ENCODE peak calls at places on chromosome 11, in nine cellular contexts. One of them, this sample, is unnamed.

GRCh38 chr11:43933608-43934358 is 8.7 kb upstream of the C11orf96 start:
- DNase-seq in activated CD4-positive, CD25-positive, alpha-beta regulatory T cell treated with anti-CD3 and anti-CD28 coated beads, Interleukin-2, amount 50 U/mL, for 72 hours: no peak
- DNase-seq in lung: no peak
- DNase-seq in BE2C: peak; percentile 28
- DNase-seq in NCI-H1105 treated with DMSO at 0.1 percent for 48 hours: no peak
- DNase-seq in naive thymus-derived CD4-positive, alpha-beta T cell: no peak
- DNase-seq in astrocyte of the spinal cord: peak; percentile 55
- DNase-seq in NCI-H510A treated with DMSO at 0.1 percent for 48 hours: no peak
- DNase-seq in cardiac muscle cell: no peak
- DNase-seq in this sample: peak; percentile 66

GRCh38 chr11:85809191-85809590 is 1.8 kb downstream of the SYTL2 start:
- DNase-seq in activated CD4-positive, CD25-positive, alpha-beta regulatory T cell treated with anti-CD3 and anti-CD28 coated beads, Interleukin-2, amount 50 U/mL, for 72 hours: no peak
- DNase-seq in lung: no peak
- DNase-seq in BE2C: no peak
- DNase-seq in NCI-H1105 treated with DMSO at 0.1 percent for 48 hours: no peak
- DNase-seq in naive thymus-derived CD4-positive, alpha-beta T cell: peak; percentile 56
- DNase-seq in astrocyte of the spinal cord: no peak
- DNase-seq in NCI-H510A treated with DMSO at 0.1 percent for 48 hours: no peak
- DNase-seq in cardiac muscle cell: no peak
- DNase-seq in this sample: no peak

GRCh38 chr11:103222801-103223200 is 113.6 kb downstream of the DYNC2H1 start:
- DNase-seq in activated CD4-positive, CD25-positive, alpha-beta regulatory T cell treated with anti-CD3 and anti-CD28 coated beads, Interleukin-2, amount 50 U/mL, for 72 hours: no peak
- DNase-seq in lung: no peak
- DNase-seq in BE2C: no peak
- DNase-seq in NCI-H1105 treated with DMSO at 0.1 percent for 48 hours: no peak
- DNase-seq in naive thymus-derived CD4-positive, alpha-beta T cell: no peak
- DNase-seq in astrocyte of the spinal cord: peak; percentile 20
- DNase-seq in NCI-H510A treated with DMSO at 0.1 percent for 48 hours: no peak
- DNase-seq in cardiac muscle cell: no peak
- DNase-seq in this sample: no peak

GRCh38 chr11:26583550-26583949 is 11.5 kb upstream of the MUC15 start:
- DNase-seq in activated CD4-positive, CD25-positive, alpha-beta regulatory T cell treated with anti-CD3 and anti-CD28 coated beads, Interleukin-2, amount 50 U/mL, for 72 hours: no peak
- DNase-seq in lung: peak; percentile 75
- DNase-seq in BE2C: no peak
- DNase-seq in NCI-H1105 treated with DMSO at 0.1 percent for 48 hours: peak; percentile 33
- DNase-seq in naive thymus-derived CD4-positive, alpha-beta T cell: no peak
- DNase-seq in astrocyte of the spinal cord: peak; percentile 5
- DNase-seq in NCI-H510A treated with DMSO at 0.1 percent for 48 hours: peak; percentile 24
- DNase-seq in cardiac muscle cell: peak; percentile 2
- DNase-seq in this sample: no peak

GRCh38 chr11:17351510-17352176 is at the start of gene NCR3LG1:
- DNase-seq in activated CD4-positive, CD25-positive, alpha-beta regulatory T cell treated with anti-CD3 and anti-CD28 coated beads, Interleukin-2, amount 50 U/mL, for 72 hours: peak; percentile 45
- DNase-seq in lung: peak; percentile 56
- DNase-seq in BE2C: peak; percentile 22
- DNase-seq in NCI-H1105 treated with DMSO at 0.1 percent for 48 hours: peak; percentile 38
- DNase-seq in naive thymus-derived CD4-positive, alpha-beta T cell: peak; percentile 52
- DNase-seq in astrocyte of the spinal cord: peak; percentile 67
- DNase-seq in NCI-H510A treated with DMSO at 0.1 percent for 48 hours: peak; percentile 18
- DNase-seq in cardiac muscle cell: peak; percentile 42
- DNase-seq in this sample: peak; percentile 87

GRCh38 chr11:3044004-3044403 is 13.2 kb downstream of the CARS1 start:
- DNase-seq in activated CD4-positive, CD25-positive, alpha-beta regulatory T cell treated with anti-CD3 and anti-CD28 coated beads, Interleukin-2, amount 50 U/mL, for 72 hours: no peak
- DNase-seq in lung: no peak
- DNase-seq in BE2C: no peak
- DNase-seq in NCI-H1105 treated with DMSO at 0.1 percent for 48 hours: no peak
- DNase-seq in naive thymus-derived CD4-positive, alpha-beta T cell: no peak
- DNase-seq in astrocyte of the spinal cord: no peak
- DNase-seq in NCI-H510A treated with DMSO at 0.1 percent for 48 hours: no peak
- DNase-seq in cardiac muscle cell: no peak
- DNase-seq in this sample: peak; percentile 63

GRCh38 chr11:91394718-91395414 is 829.8 kb upstream of the FAT3 start:
- DNase-seq in activated CD4-positive, CD25-positive, alpha-beta regulatory T cell treated with anti-CD3 and anti-CD28 coated beads, Interleukin-2, amount 50 U/mL, for 72 hours: no peak
- DNase-seq in lung: no peak
- DNase-seq in BE2C: peak; percentile 45
- DNase-seq in NCI-H1105 treated with DMSO at 0.1 percent for 48 hours: peak; percentile 79
- DNase-seq in naive thymus-derived CD4-positive, alpha-beta T cell: no peak
- DNase-seq in astrocyte of the spinal cord: peak; percentile 0
- DNase-seq in NCI-H510A treated with DMSO at 0.1 percent for 48 hours: peak; percentile 62
- DNase-seq in cardiac muscle cell: no peak
- DNase-seq in this sample: no peak

GRCh38 chr11:2375964-2376551 is 1.1 kb upstream of the CD81 start:
- DNase-seq in activated CD4-positive, CD25-positive, alpha-beta regulatory T cell treated with anti-CD3 and anti-CD28 coated beads, Interleukin-2, amount 50 U/mL, for 72 hours: no peak
- DNase-seq in lung: no peak
- DNase-seq in BE2C: no peak
- DNase-seq in NCI-H1105 treated with DMSO at 0.1 percent for 48 hours: no peak
- DNase-seq in naive thymus-derived CD4-positive, alpha-beta T cell: no peak
- DNase-seq in astrocyte of the spinal cord: no peak
- DNase-seq in NCI-H510A treated with DMSO at 0.1 percent for 48 hours: no peak
- DNase-seq in cardiac muscle cell: no peak
- DNase-seq in this sample: no peak

GRCh38 chr11:75233688-75234295 is 6.8 kb upstream of the TPBGL start:
- DNase-seq in activated CD4-positive, CD25-positive, alpha-beta regulatory T cell treated with anti-CD3 and anti-CD28 coated beads, Interleukin-2, amount 50 U/mL, for 72 hours: no peak
- DNase-seq in lung: no peak
- DNase-seq in BE2C: no peak
- DNase-seq in NCI-H1105 treated with DMSO at 0.1 percent for 48 hours: no peak
- DNase-seq in naive thymus-derived CD4-positive, alpha-beta T cell: no peak
- DNase-seq in astrocyte of the spinal cord: peak; percentile 47
- DNase-seq in NCI-H510A treated with DMSO at 0.1 percent for 48 hours: no peak
- DNase-seq in cardiac muscle cell: peak; percentile 90
- DNase-seq in this sample: peak; percentile 67

GRCh38 chr11:119788911-119789560 is 60.0 kb upstream of the NECTIN1 start:
- DNase-seq in activated CD4-positive, CD25-positive, alpha-beta regulatory T cell treated with anti-CD3 and anti-CD28 coated beads, Interleukin-2, amount 50 U/mL, for 72 hours: no peak
- DNase-seq in lung: no peak
- DNase-seq in BE2C: peak; percentile 92
- DNase-seq in NCI-H1105 treated with DMSO at 0.1 percent for 48 hours: no peak
- DNase-seq in naive thymus-derived CD4-positive, alpha-beta T cell: no peak
- DNase-seq in astrocyte of the spinal cord: no peak
- DNase-seq in NCI-H510A treated with DMSO at 0.1 percent for 48 hours: no peak
- DNase-seq in cardiac muscle cell: no peak
- DNase-seq in this sample: no peak

GRCh38 chr11:23674866-23675265 is 814.6 kb upstream of the CCDC179 start:
- DNase-seq in activated CD4-positive, CD25-positive, alpha-beta regulatory T cell treated with anti-CD3 and anti-CD28 coated beads, Interleukin-2, amount 50 U/mL, for 72 hours: no peak
- DNase-seq in lung: no peak
- DNase-seq in BE2C: no peak
- DNase-seq in NCI-H1105 treated with DMSO at 0.1 percent for 48 hours: no peak
- DNase-seq in naive thymus-derived CD4-positive, alpha-beta T cell: no peak
- DNase-seq in astrocyte of the spinal cord: no peak
- DNase-seq in NCI-H510A treated with DMSO at 0.1 percent for 48 hours: no peak
- DNase-seq in cardiac muscle cell: no peak
- DNase-seq in this sample: no peak

GRCh38 chr11:69113646-69114340 is 41.9 kb upstream of the SMIM38 start:
- DNase-seq in activated CD4-positive, CD25-positive, alpha-beta regulatory T cell treated with anti-CD3 and anti-CD28 coated beads, Interleukin-2, amount 50 U/mL, for 72 hours: no peak
- DNase-seq in lung: no peak
- DNase-seq in BE2C: no peak
- DNase-seq in NCI-H1105 treated with DMSO at 0.1 percent for 48 hours: no peak
- DNase-seq in naive thymus-derived CD4-positive, alpha-beta T cell: no peak
- DNase-seq in astrocyte of the spinal cord: no peak
- DNase-seq in NCI-H510A treated with DMSO at 0.1 percent for 48 hours: no peak
- DNase-seq in cardiac muscle cell: no peak
- DNase-seq in this sample: no peak

GRCh38 chr11:93229876-93230275 is 32.1 kb upstream of the SLC36A4 start:
- DNase-seq in activated CD4-positive, CD25-positive, alpha-beta regulatory T cell treated with anti-CD3 and anti-CD28 coated beads, Interleukin-2, amount 50 U/mL, for 72 hours: no peak
- DNase-seq in lung: no peak
- DNase-seq in BE2C: no peak
- DNase-seq in NCI-H1105 treated with DMSO at 0.1 percent for 48 hours: no peak
- DNase-seq in naive thymus-derived CD4-positive, alpha-beta T cell: no peak
- DNase-seq in astrocyte of the spinal cord: no peak
- DNase-seq in NCI-H510A treated with DMSO at 0.1 percent for 48 hours: no peak
- DNase-seq in cardiac muscle cell: no peak
- DNase-seq in this sample: no peak

GRCh38 chr11:16678466-16679116 is 59.9 kb upstream of the C11orf58 start:
- DNase-seq in activated CD4-positive, CD25-positive, alpha-beta regulatory T cell treated with anti-CD3 and anti-CD28 coated beads, Interleukin-2, amount 50 U/mL, for 72 hours: no peak
- DNase-seq in lung: no peak
- DNase-seq in BE2C: no peak
- DNase-seq in NCI-H1105 treated with DMSO at 0.1 percent for 48 hours: no peak
- DNase-seq in naive thymus-derived CD4-positive, alpha-beta T cell: no peak
- DNase-seq in astrocyte of the spinal cord: no peak
- DNase-seq in NCI-H510A treated with DMSO at 0.1 percent for 48 hours: no peak
- DNase-seq in cardiac muscle cell: no peak
- DNase-seq in this sample: no peak

GRCh38 chr11:8832571-8833260 is 78.3 kb upstream of the AKIP1 start:
- DNase-seq in activated CD4-positive, CD25-positive, alpha-beta regulatory T cell treated with anti-CD3 and anti-CD28 coated beads, Interleukin-2, amount 50 U/mL, for 72 hours: no peak
- DNase-seq in lung: peak; percentile 69
- DNase-seq in BE2C: peak; percentile 41
- DNase-seq in NCI-H1105 treated with DMSO at 0.1 percent for 48 hours: no peak
- DNase-seq in naive thymus-derived CD4-positive, alpha-beta T cell: no peak
- DNase-seq in astrocyte of the spinal cord: peak; percentile 77
- DNase-seq in NCI-H510A treated with DMSO at 0.1 percent for 48 hours: peak; percentile 29
- DNase-seq in cardiac muscle cell: no peak
- DNase-seq in this sample: peak; percentile 91

GRCh38 chr11:72569966-72570892 is 104.0 kb downstream of the PDE2A start:
- DNase-seq in activated CD4-positive, CD25-positive, alpha-beta regulatory T cell treated with anti-CD3 and anti-CD28 coated beads, Interleukin-2, amount 50 U/mL, for 72 hours: no peak
- DNase-seq in lung: no peak
- DNase-seq in BE2C: no peak
- DNase-seq in NCI-H1105 treated with DMSO at 0.1 percent for 48 hours: no peak
- DNase-seq in naive thymus-derived CD4-positive, alpha-beta T cell: no peak
- DNase-seq in astrocyte of the spinal cord: peak; percentile 63
- DNase-seq in NCI-H510A treated with DMSO at 0.1 percent for 48 hours: no peak
- DNase-seq in cardiac muscle cell: no peak
- DNase-seq in this sample: peak; percentile 43

GRCh38 chr11:110158317-110159200 is 65.4 kb downstream of the ZC3H12C start:
- DNase-seq in activated CD4-positive, CD25-positive, alpha-beta regulatory T cell treated with anti-CD3 and anti-CD28 coated beads, Interleukin-2, amount 50 U/mL, for 72 hours: no peak
- DNase-seq in lung: no peak
- DNase-seq in BE2C: no peak
- DNase-seq in NCI-H1105 treated with DMSO at 0.1 percent for 48 hours: no peak
- DNase-seq in naive thymus-derived CD4-positive, alpha-beta T cell: no peak
- DNase-seq in astrocyte of the spinal cord: no peak
- DNase-seq in NCI-H510A treated with DMSO at 0.1 percent for 48 hours: no peak
- DNase-seq in cardiac muscle cell: no peak
- DNase-seq in this sample: no peak

GRCh38 chr11:1084561-1085439 is 10.1 kb downstream of the MUC2 start:
- DNase-seq in activated CD4-positive, CD25-positive, alpha-beta regulatory T cell treated with anti-CD3 and anti-CD28 coated beads, Interleukin-2, amount 50 U/mL, for 72 hours: peak; percentile 28
- DNase-seq in lung: no peak
- DNase-seq in BE2C: no peak
- DNase-seq in NCI-H1105 treated with DMSO at 0.1 percent for 48 hours: no peak
- DNase-seq in naive thymus-derived CD4-positive, alpha-beta T cell: no peak
- DNase-seq in astrocyte of the spinal cord: no peak
- DNase-seq in NCI-H510A treated with DMSO at 0.1 percent for 48 hours: no peak
- DNase-seq in cardiac muscle cell: no peak
- DNase-seq in this sample: no peak

GRCh38 chr11:2589538-2589934 is 110.3 kb downstream of the KCNQ1OT1 start:
- DNase-seq in activated CD4-positive, CD25-positive, alpha-beta regulatory T cell treated with anti-CD3 and anti-CD28 coated beads, Interleukin-2, amount 50 U/mL, for 72 hours: peak; percentile 24
- DNase-seq in lung: no peak
- DNase-seq in BE2C: peak; percentile 1
- DNase-seq in NCI-H1105 treated with DMSO at 0.1 percent for 48 hours: no peak
- DNase-seq in naive thymus-derived CD4-positive, alpha-beta T cell: no peak
- DNase-seq in astrocyte of the spinal cord: no peak
- DNase-seq in NCI-H510A treated with DMSO at 0.1 percent for 48 hours: no peak
- DNase-seq in cardiac muscle cell: no peak
- DNase-seq in this sample: no peak

GRCh38 chr11:126007263-126007662 is 55.4 kb downstream of the CDON start:
- DNase-seq in activated CD4-positive, CD25-positive, alpha-beta regulatory T cell treated with anti-CD3 and anti-CD28 coated beads, Interleukin-2, amount 50 U/mL, for 72 hours: no peak
- DNase-seq in lung: no peak
- DNase-seq in BE2C: peak; percentile 50
- DNase-seq in NCI-H1105 treated with DMSO at 0.1 percent for 48 hours: no peak
- DNase-seq in naive thymus-derived CD4-positive, alpha-beta T cell: no peak
- DNase-seq in astrocyte of the spinal cord: peak; percentile 43
- DNase-seq in NCI-H510A treated with DMSO at 0.1 percent for 48 hours: no peak
- DNase-seq in cardiac muscle cell: no peak
- DNase-seq in this sample: peak; percentile 57

GRCh38 chr11:67438121-67438902 is 830 bp upstream of the PTPRCAP start:
- DNase-seq in activated CD4-positive, CD25-positive, alpha-beta regulatory T cell treated with anti-CD3 and anti-CD28 coated beads, Interleukin-2, amount 50 U/mL, for 72 hours: peak; percentile 78
- DNase-seq in lung: no peak
- DNase-seq in BE2C: no peak
- DNase-seq in NCI-H1105 treated with DMSO at 0.1 percent for 48 hours: no peak
- DNase-seq in naive thymus-derived CD4-positive, alpha-beta T cell: peak; percentile 68
- DNase-seq in astrocyte of the spinal cord: no peak
- DNase-seq in NCI-H510A treated with DMSO at 0.1 percent for 48 hours: no peak
- DNase-seq in cardiac muscle cell: no peak
- DNase-seq in this sample: no peak

GRCh38 chr11:109026891-109027489 is 362.1 kb downstream of the DDX10 start:
- DNase-seq in activated CD4-positive, CD25-positive, alpha-beta regulatory T cell treated with anti-CD3 and anti-CD28 coated beads, Interleukin-2, amount 50 U/mL, for 72 hours: no peak
- DNase-seq in lung: no peak
- DNase-seq in BE2C: no peak
- DNase-seq in NCI-H1105 treated with DMSO at 0.1 percent for 48 hours: no peak
- DNase-seq in naive thymus-derived CD4-positive, alpha-beta T cell: no peak
- DNase-seq in astrocyte of the spinal cord: peak; percentile 31
- DNase-seq in NCI-H510A treated with DMSO at 0.1 percent for 48 hours: no peak
- DNase-seq in cardiac muscle cell: no peak
- DNase-seq in this sample: peak; percentile 32

GRCh38 chr11:88012456-88012855 is 162.8 kb downstream of the RAB38 start:
- DNase-seq in activated CD4-positive, CD25-positive, alpha-beta regulatory T cell treated with anti-CD3 and anti-CD28 coated beads, Interleukin-2, amount 50 U/mL, for 72 hours: no peak
- DNase-seq in lung: no peak
- DNase-seq in BE2C: no peak
- DNase-seq in NCI-H1105 treated with DMSO at 0.1 percent for 48 hours: peak; percentile 72
- DNase-seq in naive thymus-derived CD4-positive, alpha-beta T cell: no peak
- DNase-seq in astrocyte of the spinal cord: no peak
- DNase-seq in NCI-H510A treated with DMSO at 0.1 percent for 48 hours: no peak
- DNase-seq in cardiac muscle cell: no peak
- DNase-seq in this sample: no peak

GRCh38 chr11:27754035-27755017 is 54.1 kb upstream of the BDNF start:
- DNase-seq in activated CD4-positive, CD25-positive, alpha-beta regulatory T cell treated with anti-CD3 and anti-CD28 coated beads, Interleukin-2, amount 50 U/mL, for 72 hours: no peak
- DNase-seq in lung: no peak
- DNase-seq in BE2C: no peak
- DNase-seq in NCI-H1105 treated with DMSO at 0.1 percent for 48 hours: no peak
- DNase-seq in naive thymus-derived CD4-positive, alpha-beta T cell: no peak
- DNase-seq in astrocyte of the spinal cord: peak; percentile 93
- DNase-seq in NCI-H510A treated with DMSO at 0.1 percent for 48 hours: no peak
- DNase-seq in cardiac muscle cell: no peak
- DNase-seq in this sample: peak; percentile 28

GRCh38 chr11:26712497-26712896 is 9.4 kb downstream of the SLC5A12 start:
- DNase-seq in activated CD4-positive, CD25-positive, alpha-beta regulatory T cell treated with anti-CD3 and anti-CD28 coated beads, Interleukin-2, amount 50 U/mL, for 72 hours: no peak
- DNase-seq in lung: no peak
- DNase-seq in BE2C: no peak
- DNase-seq in NCI-H1105 treated with DMSO at 0.1 percent for 48 hours: no peak
- DNase-seq in naive thymus-derived CD4-positive, alpha-beta T cell: no peak
- DNase-seq in astrocyte of the spinal cord: no peak
- DNase-seq in NCI-H510A treated with DMSO at 0.1 percent for 48 hours: no peak
- DNase-seq in cardiac muscle cell: no peak
- DNase-seq in this sample: no peak

GRCh38 chr11:120169981-120170698 is 32.2 kb upstream of the TRIM29 start:
- DNase-seq in activated CD4-positive, CD25-positive, alpha-beta regulatory T cell treated with anti-CD3 and anti-CD28 coated beads, Interleukin-2, amount 50 U/mL, for 72 hours: no peak
- DNase-seq in lung: no peak
- DNase-seq in BE2C: no peak
- DNase-seq in NCI-H1105 treated with DMSO at 0.1 percent for 48 hours: no peak
- DNase-seq in naive thymus-derived CD4-positive, alpha-beta T cell: no peak
- DNase-seq in astrocyte of the spinal cord: no peak
- DNase-seq in NCI-H510A treated with DMSO at 0.1 percent for 48 hours: no peak
- DNase-seq in cardiac muscle cell: no peak
- DNase-seq in this sample: peak; percentile 0

GRCh38 chr11:119901657-119902577 is 172.9 kb upstream of the NECTIN1 start:
- DNase-seq in activated CD4-positive, CD25-positive, alpha-beta regulatory T cell treated with anti-CD3 and anti-CD28 coated beads, Interleukin-2, amount 50 U/mL, for 72 hours: no peak
- DNase-seq in lung: no peak
- DNase-seq in BE2C: no peak
- DNase-seq in NCI-H1105 treated with DMSO at 0.1 percent for 48 hours: no peak
- DNase-seq in naive thymus-derived CD4-positive, alpha-beta T cell: no peak
- DNase-seq in astrocyte of the spinal cord: no peak
- DNase-seq in NCI-H510A treated with DMSO at 0.1 percent for 48 hours: no peak
- DNase-seq in cardiac muscle cell: no peak
- DNase-seq in this sample: no peak

GRCh38 chr11:19380375-19380774 is 139.6 kb upstream of the E2F8 start:
- DNase-seq in activated CD4-positive, CD25-positive, alpha-beta regulatory T cell treated with anti-CD3 and anti-CD28 coated beads, Interleukin-2, amount 50 U/mL, for 72 hours: no peak
- DNase-seq in lung: no peak
- DNase-seq in BE2C: no peak
- DNase-seq in NCI-H1105 treated with DMSO at 0.1 percent for 48 hours: no peak
- DNase-seq in naive thymus-derived CD4-positive, alpha-beta T cell: no peak
- DNase-seq in astrocyte of the spinal cord: peak; percentile 74
- DNase-seq in NCI-H510A treated with DMSO at 0.1 percent for 48 hours: no peak
- DNase-seq in cardiac muscle cell: no peak
- DNase-seq in this sample: peak; percentile 80

GRCh38 chr11:1252371-1253102 is 29.7 kb downstream of the MUC5B start:
- DNase-seq in activated CD4-positive, CD25-positive, alpha-beta regulatory T cell treated with anti-CD3 and anti-CD28 coated beads, Interleukin-2, amount 50 U/mL, for 72 hours: no peak
- DNase-seq in lung: no peak
- DNase-seq in BE2C: no peak
- DNase-seq in NCI-H1105 treated with DMSO at 0.1 percent for 48 hours: no peak
- DNase-seq in naive thymus-derived CD4-positive, alpha-beta T cell: no peak
- DNase-seq in astrocyte of the spinal cord: no peak
- DNase-seq in NCI-H510A treated with DMSO at 0.1 percent for 48 hours: no peak
- DNase-seq in cardiac muscle cell: no peak
- DNase-seq in this sample: no peak

GRCh38 chr11:84165139-84165538 is 879.0 kb upstream of the CCDC90B start:
- DNase-seq in activated CD4-positive, CD25-positive, alpha-beta regulatory T cell treated with anti-CD3 and anti-CD28 coated beads, Interleukin-2, amount 50 U/mL, for 72 hours: no peak
- DNase-seq in lung: no peak
- DNase-seq in BE2C: no peak
- DNase-seq in NCI-H1105 treated with DMSO at 0.1 percent for 48 hours: no peak
- DNase-seq in naive thymus-derived CD4-positive, alpha-beta T cell: no peak
- DNase-seq in astrocyte of the spinal cord: peak; percentile 18
- DNase-seq in NCI-H510A treated with DMSO at 0.1 percent for 48 hours: no peak
- DNase-seq in cardiac muscle cell: no peak
- DNase-seq in this sample: peak; percentile 6

GRCh38 chr11:65903068-65903481 is 2.9 kb upstream of the FOSL1 start:
- DNase-seq in activated CD4-positive, CD25-positive, alpha-beta regulatory T cell treated with anti-CD3 and anti-CD28 coated beads, Interleukin-2, amount 50 U/mL, for 72 hours: no peak
- DNase-seq in lung: no peak
- DNase-seq in BE2C: no peak
- DNase-seq in NCI-H1105 treated with DMSO at 0.1 percent for 48 hours: no peak
- DNase-seq in naive thymus-derived CD4-positive, alpha-beta T cell: no peak
- DNase-seq in astrocyte of the spinal cord: peak; percentile 82
- DNase-seq in NCI-H510A treated with DMSO at 0.1 percent for 48 hours: no peak
- DNase-seq in cardiac muscle cell: no peak
- DNase-seq in this sample: peak; percentile 81

This sample was measured in GM03348.